ENCODE peak calls at places on chromosome 18, in six cellular contexts. Y is fibroblast of lung; F is neural crest cell; B is stimulated activated CD4-positive, alpha-beta T cell treated with anti-CD3 and anti-CD28 coated beads, Interleukin-15, amount 100 ng/mL, for 24 hours; J is right cardiac atrium; V is T-helper 1 cell. R is an unnamed sample.
A peak's percentile ranks its signal among the peaks of the same experiment; 100 is the strongest.

GRCh38 chr18:54257015-54257414 is 12.3 kb upstream of the POLI start:
- DNase-seq in Y (no peak), F (no peak), B (no peak), J (no peak), V (no peak), R (no peak)

GRCh38 chr18:48330016-48330991 is 78.9 kb downstream of the ZBTB7C start:
- DNase-seq in Y (peak; percentile 94), F (no peak), B (no peak), J (no peak), V (no peak), R (no peak)

GRCh38 chr18:48732767-48733424 is 194.1 kb downstream of the CTIF start:
- DNase-seq in Y (no peak), F (no peak), B (no peak), J (no peak), V (no peak), R (no peak)

GRCh38 chr18:79914614-79915160 is 36.8 kb downstream of the SLC66A2 start:
- DNase-seq in Y (no peak), F (no peak), B (no peak), J (peak; percentile 6), V (no peak), R (no peak)

GRCh38 chr18:55790296-55790695 is 202.3 kb upstream of the TCF4 start:
- DNase-seq in Y (peak; percentile 97), F (no peak), B (no peak), J (no peak), V (no peak), R (no peak)

GRCh38 chr18:49910986-49911385 is 97.7 kb upstream of the ACAA2 start:
- DNase-seq in Y (no peak), F (no peak), B (no peak), J (no peak), V (no peak), R (no peak)

GRCh38 chr18:23198217-23198845 is 63.0 kb downstream of the CABLES1 start:
- DNase-seq in Y (no peak), F (no peak), B (no peak), J (no peak), V (no peak), R (no peak)

GRCh38 chr18:76988015-76988826 is 144.4 kb downstream of the MBP start:
- DNase-seq in Y (no peak), F (no peak), B (no peak), J (peak; percentile 43), V (no peak), R (no peak)

GRCh38 chr18:45962866-45963265 is 4.3 kb downstream of the EPG5 start:
- DNase-seq in Y (peak; percentile 85), F (no peak), B (no peak), J (no peak), V (no peak), R (no peak)

GRCh38 chr18:74896390-74896991 is 298.8 kb downstream of the ZNF407 start:
- DNase-seq in Y (no peak), F (no peak), B (peak; percentile 21), J (no peak), V (no peak), R (no peak)